ENCODE peak calls at places on chromosomes 4 and X, in eight cellular contexts. One of them, this sample, is unnamed.

GRCh38 chrX:38806054-38806389 is 4.8 kb downstream of the MID1IP1 start:
- DNase-seq in memory B cell: no peak
- DNase-seq in C1 segment of cervical spinal cord: no peak
- DNase-seq in EH: no peak
- DNase-seq in skeletal muscle cell: no peak
- DNase-seq in T follicular helper cell: no peak
- DNase-seq in putamen: no peak
- DNase-seq in activated naive CD8-positive, alpha-beta T cell treated with anti-CD3 and anti-CD28 coated beads, Interleukin-2, amount 10 ng/mL, durations not matched to agents 7 days and 5 days: no peak
- DNase-seq in this sample: no peak

GRCh38 chrX:107628662-107629532 is 587 bp downstream of the PRPS1 start:
- DNase-seq in memory B cell: peak
- DNase-seq in C1 segment of cervical spinal cord: peak
- DNase-seq in EH: peak
- DNase-seq in skeletal muscle cell: no peak
- DNase-seq in T follicular helper cell: peak
- DNase-seq in putamen: peak
- DNase-seq in activated naive CD8-positive, alpha-beta T cell treated with anti-CD3 and anti-CD28 coated beads, Interleukin-2, amount 10 ng/mL, durations not matched to agents 7 days and 5 days: peak
- DNase-seq in this sample: peak

GRCh38 chr4:87049508-87049907 is 114.7 kb downstream of the AFF1 start:
- DNase-seq in memory B cell: no peak
- DNase-seq in C1 segment of cervical spinal cord: no peak
- DNase-seq in EH: no peak
- DNase-seq in skeletal muscle cell: no peak
- DNase-seq in T follicular helper cell: no peak
- DNase-seq in putamen: no peak
- DNase-seq in activated naive CD8-positive, alpha-beta T cell treated with anti-CD3 and anti-CD28 coated beads, Interleukin-2, amount 10 ng/mL, durations not matched to agents 7 days and 5 days: no peak
- DNase-seq in this sample: no peak

GRCh38 chrX:111869639-111870034 is 6.3 kb upstream of the TRPC5OS start:
- DNase-seq in memory B cell: peak
- DNase-seq in C1 segment of cervical spinal cord: no peak
- DNase-seq in EH: peak
- DNase-seq in skeletal muscle cell: peak
- DNase-seq in T follicular helper cell: no peak
- DNase-seq in putamen: peak
- DNase-seq in activated naive CD8-positive, alpha-beta T cell treated with anti-CD3 and anti-CD28 coated beads, Interleukin-2, amount 10 ng/mL, durations not matched to agents 7 days and 5 days: no peak
- DNase-seq in this sample: peak

GRCh38 chr4:98939892-98940298 is 11.0 kb upstream of the EIF4E start:
- DNase-seq in memory B cell: peak
- DNase-seq in C1 segment of cervical spinal cord: no peak
- DNase-seq in EH: peak
- DNase-seq in skeletal muscle cell: peak
- DNase-seq in T follicular helper cell: no peak
- DNase-seq in putamen: peak
- DNase-seq in activated naive CD8-positive, alpha-beta T cell treated with anti-CD3 and anti-CD28 coated beads, Interleukin-2, amount 10 ng/mL, durations not matched to agents 7 days and 5 days: no peak
- DNase-seq in this sample: peak

GRCh38 chr4:75107703-75108612 is 175.0 kb downstream of the PARM1 start:
- DNase-seq in memory B cell: no peak
- DNase-seq in C1 segment of cervical spinal cord: no peak
- DNase-seq in EH: no peak
- DNase-seq in skeletal muscle cell: no peak
- DNase-seq in T follicular helper cell: no peak
- DNase-seq in putamen: no peak
- DNase-seq in activated naive CD8-positive, alpha-beta T cell treated with anti-CD3 and anti-CD28 coated beads, Interleukin-2, amount 10 ng/mL, durations not matched to agents 7 days and 5 days: no peak
- DNase-seq in this sample: no peak

GRCh38 chrX:47498411-47498810 is 15.4 kb upstream of the ZNF41 start:
- DNase-seq in memory B cell: no peak
- DNase-seq in C1 segment of cervical spinal cord: no peak
- DNase-seq in EH: peak
- DNase-seq in skeletal muscle cell: no peak
- DNase-seq in T follicular helper cell: no peak
- DNase-seq in putamen: no peak
- DNase-seq in activated naive CD8-positive, alpha-beta T cell treated with anti-CD3 and anti-CD28 coated beads, Interleukin-2, amount 10 ng/mL, durations not matched to agents 7 days and 5 days: no peak
- DNase-seq in this sample: no peak

GRCh38 chrX:35046646-35047231 is 104.1 kb downstream of the FAM47B start:
- DNase-seq in memory B cell: no peak
- DNase-seq in C1 segment of cervical spinal cord: no peak
- DNase-seq in EH: peak
- DNase-seq in skeletal muscle cell: no peak
- DNase-seq in T follicular helper cell: no peak
- DNase-seq in putamen: no peak
- DNase-seq in activated naive CD8-positive, alpha-beta T cell treated with anti-CD3 and anti-CD28 coated beads, Interleukin-2, amount 10 ng/mL, durations not matched to agents 7 days and 5 days: no peak
- DNase-seq in this sample: no peak

GRCh38 chr4:73776363-73776762 is 36.0 kb downstream of the CXCL8 start:
- DNase-seq in memory B cell: no peak
- DNase-seq in C1 segment of cervical spinal cord: no peak
- DNase-seq in EH: peak
- DNase-seq in skeletal muscle cell: peak
- DNase-seq in T follicular helper cell: no peak
- DNase-seq in putamen: peak
- DNase-seq in activated naive CD8-positive, alpha-beta T cell treated with anti-CD3 and anti-CD28 coated beads, Interleukin-2, amount 10 ng/mL, durations not matched to agents 7 days and 5 days: no peak
- DNase-seq in this sample: peak

GRCh38 chrX:47637546-47638195 is 7.9 kb upstream of the CFP start:
- DNase-seq in memory B cell: no peak
- DNase-seq in C1 segment of cervical spinal cord: peak
- DNase-seq in EH: no peak
- DNase-seq in skeletal muscle cell: no peak
- DNase-seq in T follicular helper cell: no peak
- DNase-seq in putamen: no peak
- DNase-seq in activated naive CD8-positive, alpha-beta T cell treated with anti-CD3 and anti-CD28 coated beads, Interleukin-2, amount 10 ng/mL, durations not matched to agents 7 days and 5 days: no peak
- DNase-seq in this sample: peak

GRCh38 chr4:31058656-31059055 is 338.5 kb downstream of the PCDH7 start:
- DNase-seq in memory B cell: no peak
- DNase-seq in C1 segment of cervical spinal cord: no peak
- DNase-seq in EH: no peak
- DNase-seq in skeletal muscle cell: no peak
- DNase-seq in T follicular helper cell: no peak
- DNase-seq in putamen: peak
- DNase-seq in activated naive CD8-positive, alpha-beta T cell treated with anti-CD3 and anti-CD28 coated beads, Interleukin-2, amount 10 ng/mL, durations not matched to agents 7 days and 5 days: no peak
- DNase-seq in this sample: no peak

GRCh38 chrX:153371256-153371655 is 29.9 kb downstream of the PNMA6E start:
- DNase-seq in memory B cell: no peak
- DNase-seq in C1 segment of cervical spinal cord: no peak
- DNase-seq in EH: peak
- DNase-seq in skeletal muscle cell: no peak
- DNase-seq in T follicular helper cell: no peak
- DNase-seq in putamen: no peak
- DNase-seq in activated naive CD8-positive, alpha-beta T cell treated with anti-CD3 and anti-CD28 coated beads, Interleukin-2, amount 10 ng/mL, durations not matched to agents 7 days and 5 days: no peak
- DNase-seq in this sample: peak

GRCh38 chr4:41160010-41160789 is 54.1 kb downstream of the APBB2 start:
- DNase-seq in memory B cell: no peak
- DNase-seq in C1 segment of cervical spinal cord: no peak
- DNase-seq in EH: peak
- DNase-seq in skeletal muscle cell: peak
- DNase-seq in T follicular helper cell: no peak
- DNase-seq in putamen: no peak
- DNase-seq in activated naive CD8-positive, alpha-beta T cell treated with anti-CD3 and anti-CD28 coated beads, Interleukin-2, amount 10 ng/mL, durations not matched to agents 7 days and 5 days: no peak
- DNase-seq in this sample: peak

GRCh38 chrX:63746278-63746677 is 38.7 kb downstream of the ARHGEF9 start:
- DNase-seq in memory B cell: no peak
- DNase-seq in C1 segment of cervical spinal cord: no peak
- DNase-seq in EH: no peak
- DNase-seq in skeletal muscle cell: no peak
- DNase-seq in T follicular helper cell: no peak
- DNase-seq in putamen: no peak
- DNase-seq in activated naive CD8-positive, alpha-beta T cell treated with anti-CD3 and anti-CD28 coated beads, Interleukin-2, amount 10 ng/mL, durations not matched to agents 7 days and 5 days: no peak
- DNase-seq in this sample: peak

GRCh38 chrX:46180258-46180687 is 364.9 kb downstream of the ZNF674 start:
- DNase-seq in memory B cell: no peak
- DNase-seq in C1 segment of cervical spinal cord: no peak
- DNase-seq in EH: peak
- DNase-seq in skeletal muscle cell: peak
- DNase-seq in T follicular helper cell: no peak
- DNase-seq in putamen: no peak
- DNase-seq in activated naive CD8-positive, alpha-beta T cell treated with anti-CD3 and anti-CD28 coated beads, Interleukin-2, amount 10 ng/mL, durations not matched to agents 7 days and 5 days: peak
- DNase-seq in this sample: peak

GRCh38 chrX:154047266-154047665 is 27.6 kb upstream of the IRAK1 start:
- DNase-seq in memory B cell: no peak
- DNase-seq in C1 segment of cervical spinal cord: no peak
- DNase-seq in EH: no peak
- DNase-seq in skeletal muscle cell: no peak
- DNase-seq in T follicular helper cell: no peak
- DNase-seq in putamen: no peak
- DNase-seq in activated naive CD8-positive, alpha-beta T cell treated with anti-CD3 and anti-CD28 coated beads, Interleukin-2, amount 10 ng/mL, durations not matched to agents 7 days and 5 days: no peak
- DNase-seq in this sample: peak